ENCODE peak calls at places on chromosomes 3 and 15, in four cellular contexts. O, B, S and Y are unnamed samples. For H3K9me3 and H3K36me3, the result is how much of the 10 kb centered on the place peaks cover.

GRCh38 chr3:43248194-43248593 is 38.1 kb upstream of the SNRK start:
- DNase-seq in O (no peak), B (no peak), S (no peak), Y (no peak)

GRCh38 chr3:195522254-195523023 is 20.7 kb downstream of the PPP1R2 start:
- DNase-seq in O (no peak), B (no peak), S (no peak), Y (no peak)

GRCh38 chr15:78598348-78598747 is 22.4 kb downstream of the CHRNA3 start:
- DNase-seq in O (no peak), B (no peak), S (no peak), Y (no peak)

GRCh38 chr3:186996356-186996755 is 66.0 kb downstream of the ST6GAL1 start:
- DNase-seq in O (no peak), B (no peak), S (no peak), Y (no peak)

GRCh38 chr3:140995881-140996280 is 54.2 kb downstream of the SLC25A36 start:
- DNase-seq in O (no peak), B (no peak), S (no peak), Y (no peak)

GRCh38 chr3:38334142-38334541 is 12.4 kb upstream of the XYLB start:
- DNase-seq in O (no peak), B (no peak), S (no peak), Y (no peak)

GRCh38 chr3:59919581-59919980 is 869.8 kb upstream of the CFAP20DC start:
- DNase-seq in O (no peak), B (no peak), S (no peak), Y (no peak)

GRCh38 chr15:73141216-73141900 is 89.1 kb downstream of the NEO1 start:
- DNase-seq in O (no peak), B (no peak), S (no peak), Y (no peak)

GRCh38 chr15:52695146-52695545 is 16.0 kb upstream of the ATOSA start:
- DNase-seq in O (no peak), B (no peak), S (no peak), Y (no peak)

GRCh38 chr15:69797051-69797595 is 300.6 kb downstream of the TLE3 start:
- DNase-seq in O (no peak), B (no peak), S (no peak), Y (no peak)

GRCh38 chr15:79184465-79184892 is 93.9 kb upstream of the RASGRF1 start:
- DNase-seq in O (peak), B (peak), S (peak), Y (peak)

GRCh38 chr3:147008886-147009285 is 397.5 kb downstream of the ZIC4 start:
- DNase-seq in O (no peak), B (no peak), S (no peak), Y (no peak)

GRCh38 chr15:101523560-101523940 is 34.0 kb upstream of the PCSK6 start:
- DNase-seq in O (no peak), B (no peak), S (no peak), Y (no peak)

GRCh38 chr3:25137606-25138005 is 290.5 kb upstream of the RARB start:
- DNase-seq in O (no peak), B (no peak), S (no peak), Y (no peak)

GRCh38 chr3:172182797-172183196 is 143.4 kb downstream of the FNDC3B start:
- DNase-seq in O (no peak), B (no peak), S (no peak), Y (no peak)

GRCh38 chr3:56320907-56321306 is 147.4 kb downstream of the ERC2 start:
- DNase-seq in O (no peak), B (no peak), S (no peak), Y (no peak)

GRCh38 chr3:156135921-156136655 is 15.7 kb downstream of the KCNAB1 start:
- DNase-seq in O (no peak), B (no peak), S (no peak), Y (no peak)

GRCh38 chr3:100740207-100740606 is 30.9 kb downstream of the TFG start:
- DNase-seq in O (no peak), B (no peak), S (no peak), Y (no peak)

GRCh38 chr3:188527389-188527788 is 373.4 kb downstream of the LPP start:
- DNase-seq in O (no peak), B (no peak), S (no peak), Y (no peak)

GRCh38 chr3:58793052-58793451 is 126.5 kb upstream of the FAM3D start:
- DNase-seq in O (no peak), B (no peak), S (no peak), Y (no peak)

GRCh38 chr15:69410290-69410874 is 3.8 kb upstream of the KIF23 start:
- DNase-seq in O (no peak), B (no peak), S (no peak), Y (no peak)

GRCh38 chr3:95670765-95671164 is 1143.6 kb upstream of the EPHA6 start:
- DNase-seq in O (no peak), B (no peak), S (no peak), Y (no peak)

GRCh38 chr15:22241451-22241850 is 161.1 kb downstream of the OR4M2 start:
- DNase-seq in O (no peak), B (no peak), S (no peak), Y (no peak)
- H3K9me3 ChIP-seq in O (under half), B (under half), S (under half), Y (under half)

GRCh38 chr3:64237083-64237482 is 11.8 kb upstream of the PRICKLE2 start:
- DNase-seq in O (no peak), B (no peak), S (no peak), Y (no peak)
- H3K36me3 ChIP-seq in O (under half), B (under half), S (under half), Y (under half)

GRCh38 chr3:113314923-113315322 is 103.6 kb downstream of the BOC start:
- DNase-seq in O (no peak), B (no peak), S (no peak), Y (no peak)
- H3K9me3 ChIP-seq in O (under half), B (under half), S (under half), Y (under half)

DNA sequence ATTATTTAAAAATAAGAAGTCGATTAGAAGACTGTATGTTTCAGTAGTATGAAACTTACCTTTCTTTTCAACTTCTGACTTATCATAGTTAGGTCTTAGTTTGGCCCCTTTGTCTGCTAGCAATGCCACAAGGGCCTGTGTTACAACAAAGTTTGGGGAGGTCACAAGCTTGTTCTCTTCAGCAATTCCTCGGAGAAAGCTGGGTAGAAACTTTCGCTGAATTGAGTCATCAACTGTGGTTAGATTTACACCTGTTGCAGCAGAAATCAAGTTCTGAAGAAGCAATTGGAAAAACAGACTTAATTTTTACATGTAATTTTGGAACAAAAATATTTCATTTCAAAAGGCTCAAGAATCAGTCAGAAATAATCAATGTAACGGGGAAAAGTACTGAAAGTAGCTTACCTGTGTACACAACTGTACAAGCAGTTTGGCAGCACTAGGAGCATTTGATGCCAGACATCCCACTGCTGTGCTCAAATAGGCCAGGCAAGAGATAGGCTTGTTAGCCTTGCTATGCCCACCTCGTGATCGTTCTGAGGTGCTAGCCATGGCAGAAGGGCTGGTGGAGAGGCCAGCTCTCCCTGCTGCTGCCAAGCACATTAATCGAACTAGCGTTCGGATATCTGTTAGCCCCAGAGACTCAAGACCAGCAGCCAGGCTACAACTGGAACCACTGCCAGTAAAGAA is 58.6 kb downstream of the FBXL22 start:
- DNase-seq in O (no peak), B (no peak), S (no peak), Y (no peak)
- H3K36me3 ChIP-seq in O (under half), B (half or more), S (half or more), Y (under half)

DNA sequence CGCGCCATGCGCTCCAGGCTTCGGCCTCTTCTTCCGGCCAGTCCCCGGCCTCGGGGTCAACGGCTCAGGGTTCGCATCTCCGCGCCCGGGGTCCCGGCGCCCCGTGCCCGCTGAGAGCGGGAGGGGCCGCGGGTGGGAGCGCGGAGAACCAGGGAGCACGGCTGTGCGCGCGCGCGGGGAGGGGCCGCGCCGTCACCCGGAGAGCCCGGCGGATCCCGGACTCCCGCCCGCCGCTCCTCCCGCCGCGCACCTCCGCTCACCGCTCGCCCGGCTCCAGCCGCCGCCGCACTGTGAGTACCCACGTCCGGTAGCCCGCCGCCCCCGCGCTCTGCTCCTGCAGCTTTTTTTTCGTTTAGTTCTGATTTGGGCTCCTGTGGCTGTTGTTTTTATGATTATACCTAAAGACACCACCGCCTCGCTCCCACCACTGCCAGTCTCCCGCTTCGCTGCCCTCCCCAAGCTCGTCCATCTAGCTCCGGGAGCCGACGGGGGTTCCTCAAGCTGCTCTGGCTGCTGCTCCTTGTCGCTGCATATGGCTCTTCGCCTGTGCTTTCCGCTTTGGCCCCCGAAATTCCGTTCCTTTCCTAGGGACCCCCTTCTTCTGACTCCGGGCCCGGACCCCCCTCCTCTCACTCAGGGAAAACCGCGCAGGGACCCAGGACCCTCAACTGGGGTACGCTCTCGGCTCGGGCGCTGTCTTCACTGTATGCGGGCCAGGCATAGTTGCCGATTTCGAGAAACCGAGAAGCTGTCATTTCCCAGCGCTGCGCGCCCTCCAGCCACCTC is 1.7 kb upstream of the SKOR1 start:
- DNase-seq in O (no peak), B (no peak), S (no peak), Y (no peak)
- H3K9me3 ChIP-seq in O (under half), B (under half), S (under half), Y (under half)

DNA sequence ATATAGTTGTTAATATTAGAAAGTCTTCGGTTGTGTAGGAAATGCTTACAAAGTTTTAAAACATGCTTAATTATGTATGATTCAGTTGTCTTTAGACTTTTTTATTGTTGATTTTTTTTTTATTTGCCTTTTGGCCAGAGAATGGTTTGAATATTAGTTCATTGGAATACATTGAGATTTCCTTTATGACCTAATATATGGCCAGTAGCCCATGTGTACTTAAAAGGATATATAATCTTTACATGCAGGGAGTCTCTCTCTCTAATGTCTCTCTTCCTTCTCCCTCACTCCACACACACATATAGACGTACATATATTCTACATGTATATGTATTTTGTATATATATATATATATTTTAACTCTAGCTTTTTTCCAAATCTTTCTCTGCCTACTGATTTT is 67.3 kb upstream of the SKIL start:
- DNase-seq in O (no peak), B (no peak), S (no peak), Y (no peak)
- H3K36me3 ChIP-seq in O (under half), B (under half), S (half or more), Y (under half)